ENCODE peak calls at places on chromosomes 16 and 17, in nine cellular contexts. X, B, L, H, R, I, Q, F and Z are unnamed samples.

GRCh38 chr17:7293821-7294613 is 422 bp downstream of the YBX2 start:
- DNase-seq in X (peak), B (no peak), L (no peak), H (no peak), R (no peak), I (peak), Q (peak), F (no peak), Z (peak)

GRCh38 chr17:64243340-64243739 is 19.7 kb downstream of the TEX2 start:
- DNase-seq in X (no peak), B (no peak), L (no peak), H (no peak), R (no peak), I (no peak), Q (no peak), F (no peak), Z (no peak)

GRCh38 chr17:83156408-83156807 is 77.0 kb downstream of the METRNL start:
- DNase-seq in X (no peak), B (no peak), L (no peak), H (no peak), R (no peak), I (no peak), Q (no peak), F (no peak), Z (no peak)

GRCh38 chr16:27252206-27252585 is 16.4 kb downstream of the NSMCE1 start:
- DNase-seq in X (no peak), B (no peak), L (no peak), H (no peak), R (no peak), I (no peak), Q (no peak), F (no peak), Z (no peak)

GRCh38 chr16:29876578-29877249 is 13.7 kb upstream of the CDIPT start:
- DNase-seq in X (no peak), B (peak), L (peak), H (peak), R (no peak), I (peak), Q (no peak), F (peak), Z (no peak)

GRCh38 chr17:11909348-11909747 is 87.9 kb downstream of the ZNF18 start:
- DNase-seq in X (no peak), B (no peak), L (no peak), H (no peak), R (no peak), I (peak), Q (no peak), F (no peak), Z (no peak)

GRCh38 chr17:60095381-60095780 is 16.7 kb upstream of the HEATR6 start:
- DNase-seq in X (no peak), B (no peak), L (no peak), H (no peak), R (no peak), I (no peak), Q (no peak), F (no peak), Z (no peak)

GRCh38 chr16:79698341-79698753 is 97.8 kb upstream of the MAF start:
- DNase-seq in X (no peak), B (no peak), L (no peak), H (no peak), R (no peak), I (no peak), Q (no peak), F (peak), Z (no peak)

GRCh38 chr17:3964203-3965122 is at the start of gene ATP2A3:
- DNase-seq in X (no peak), B (peak), L (peak), H (peak), R (no peak), I (peak), Q (no peak), F (peak), Z (no peak)

GRCh38 chr16:88665148-88665547 is 2.3 kb upstream of the MVD start:
- DNase-seq in X (no peak), B (no peak), L (no peak), H (no peak), R (no peak), I (no peak), Q (no peak), F (no peak), Z (no peak)

GRCh38 chr17:31530391-31530990 is 139.0 kb downstream of the RAB11FIP4 start:
- DNase-seq in X (no peak), B (no peak), L (no peak), H (no peak), R (no peak), I (no peak), Q (no peak), F (no peak), Z (no peak)